ENCODE peak calls at places on chromosome 7, in eight cellular contexts. One of them, this sample, is unnamed.
A peak's percentile ranks its signal among the peaks of the same experiment; 100 is the strongest.

GRCh38 chr7:129741743-129742213 is 130.3 kb downstream of the NRF1 start:
- DNase-seq in sigmoid colon: no peak
- DNase-seq in stimulated activated CD8-positive, alpha-beta memory T cell treated with anti-CD3 and anti-CD28 coated beads, Interleukin-2, amount 100 ng/mL, for 1 hour: no peak
- DNase-seq in endothelial cell: no peak
- DNase-seq in Caki2: no peak
- DNase-seq in stimulated activated CD4-positive, alpha-beta T cell treated with anti-CD3 and anti-CD28 coated beads, Interleukin-1b, Interleukin-23, amount 100 ng/mL, for 1 hour: no peak
- DNase-seq in H4: no peak
- DNase-seq in A673: no peak
- DNase-seq in this sample: no peak

GRCh38 chr7:92831716-92832622 is 4.4 kb downstream of the CDK6 start:
- DNase-seq in sigmoid colon: no peak
- DNase-seq in stimulated activated CD8-positive, alpha-beta memory T cell treated with anti-CD3 and anti-CD28 coated beads, Interleukin-2, amount 100 ng/mL, for 1 hour: no peak
- DNase-seq in endothelial cell: no peak
- DNase-seq in Caki2: peak; percentile 82
- DNase-seq in stimulated activated CD4-positive, alpha-beta T cell treated with anti-CD3 and anti-CD28 coated beads, Interleukin-1b, Interleukin-23, amount 100 ng/mL, for 1 hour: no peak
- DNase-seq in H4: peak; percentile 83
- DNase-seq in A673: no peak
- DNase-seq in this sample: no peak

GRCh38 chr7:50552139-50552538 is 13.1 kb downstream of the DDC start:
- DNase-seq in sigmoid colon: peak; percentile 2
- DNase-seq in stimulated activated CD8-positive, alpha-beta memory T cell treated with anti-CD3 and anti-CD28 coated beads, Interleukin-2, amount 100 ng/mL, for 1 hour: no peak
- DNase-seq in endothelial cell: no peak
- DNase-seq in Caki2: no peak
- DNase-seq in stimulated activated CD4-positive, alpha-beta T cell treated with anti-CD3 and anti-CD28 coated beads, Interleukin-1b, Interleukin-23, amount 100 ng/mL, for 1 hour: no peak
- DNase-seq in H4: no peak
- DNase-seq in A673: no peak
- DNase-seq in this sample: no peak

GRCh38 chr7:99180067-99180650 is 27.8 kb downstream of the KPNA7 start:
- DNase-seq in sigmoid colon: no peak
- DNase-seq in stimulated activated CD8-positive, alpha-beta memory T cell treated with anti-CD3 and anti-CD28 coated beads, Interleukin-2, amount 100 ng/mL, for 1 hour: no peak
- DNase-seq in endothelial cell: no peak
- DNase-seq in Caki2: no peak
- DNase-seq in stimulated activated CD4-positive, alpha-beta T cell treated with anti-CD3 and anti-CD28 coated beads, Interleukin-1b, Interleukin-23, amount 100 ng/mL, for 1 hour: no peak
- DNase-seq in H4: no peak
- DNase-seq in A673: no peak
- DNase-seq in this sample: no peak

GRCh38 chr7:135385209-135385608 is 124.7 kb downstream of the CNOT4 start:
- DNase-seq in sigmoid colon: no peak
- DNase-seq in stimulated activated CD8-positive, alpha-beta memory T cell treated with anti-CD3 and anti-CD28 coated beads, Interleukin-2, amount 100 ng/mL, for 1 hour: no peak
- DNase-seq in endothelial cell: no peak
- DNase-seq in Caki2: no peak
- DNase-seq in stimulated activated CD4-positive, alpha-beta T cell treated with anti-CD3 and anti-CD28 coated beads, Interleukin-1b, Interleukin-23, amount 100 ng/mL, for 1 hour: no peak
- DNase-seq in H4: no peak
- DNase-seq in A673: peak; percentile 24
- DNase-seq in this sample: no peak

GRCh38 chr7:132030161-132030568 is 473.7 kb upstream of the PODXL start:
- DNase-seq in sigmoid colon: no peak
- DNase-seq in stimulated activated CD8-positive, alpha-beta memory T cell treated with anti-CD3 and anti-CD28 coated beads, Interleukin-2, amount 100 ng/mL, for 1 hour: no peak
- DNase-seq in endothelial cell: no peak
- DNase-seq in Caki2: no peak
- DNase-seq in stimulated activated CD4-positive, alpha-beta T cell treated with anti-CD3 and anti-CD28 coated beads, Interleukin-1b, Interleukin-23, amount 100 ng/mL, for 1 hour: no peak
- DNase-seq in H4: no peak
- DNase-seq in A673: peak; percentile 28
- DNase-seq in this sample: no peak

GRCh38 chr7:27167170-27167505 is 1.8 kb upstream of the HOXA9 start:
- DNase-seq in sigmoid colon: peak; percentile 77
- DNase-seq in stimulated activated CD8-positive, alpha-beta memory T cell treated with anti-CD3 and anti-CD28 coated beads, Interleukin-2, amount 100 ng/mL, for 1 hour: no peak
- DNase-seq in endothelial cell: no peak
- DNase-seq in Caki2: peak; percentile 65
- DNase-seq in stimulated activated CD4-positive, alpha-beta T cell treated with anti-CD3 and anti-CD28 coated beads, Interleukin-1b, Interleukin-23, amount 100 ng/mL, for 1 hour: no peak
- DNase-seq in H4: no peak
- DNase-seq in A673: no peak
- DNase-seq in this sample: no peak

GRCh38 chr7:24283559-24283899 is 461 bp upstream of the NPY start:
- DNase-seq in sigmoid colon: no peak
- DNase-seq in stimulated activated CD8-positive, alpha-beta memory T cell treated with anti-CD3 and anti-CD28 coated beads, Interleukin-2, amount 100 ng/mL, for 1 hour: no peak
- DNase-seq in endothelial cell: peak; percentile 6
- DNase-seq in Caki2: no peak
- DNase-seq in stimulated activated CD4-positive, alpha-beta T cell treated with anti-CD3 and anti-CD28 coated beads, Interleukin-1b, Interleukin-23, amount 100 ng/mL, for 1 hour: no peak
- DNase-seq in H4: no peak
- DNase-seq in A673: no peak
- DNase-seq in this sample: no peak

GRCh38 chr7:11192506-11192905 is 218.8 kb downstream of the PHF14 start:
- DNase-seq in sigmoid colon: no peak
- DNase-seq in stimulated activated CD8-positive, alpha-beta memory T cell treated with anti-CD3 and anti-CD28 coated beads, Interleukin-2, amount 100 ng/mL, for 1 hour: no peak
- DNase-seq in endothelial cell: no peak
- DNase-seq in Caki2: no peak
- DNase-seq in stimulated activated CD4-positive, alpha-beta T cell treated with anti-CD3 and anti-CD28 coated beads, Interleukin-1b, Interleukin-23, amount 100 ng/mL, for 1 hour: no peak
- DNase-seq in H4: no peak
- DNase-seq in A673: no peak
- DNase-seq in this sample: no peak

GRCh38 chr7:19051767-19052375 is 65.6 kb downstream of the TWIST1 start:
- DNase-seq in sigmoid colon: no peak
- DNase-seq in stimulated activated CD8-positive, alpha-beta memory T cell treated with anti-CD3 and anti-CD28 coated beads, Interleukin-2, amount 100 ng/mL, for 1 hour: no peak
- DNase-seq in endothelial cell: peak; percentile 33
- DNase-seq in Caki2: peak; percentile 3
- DNase-seq in stimulated activated CD4-positive, alpha-beta T cell treated with anti-CD3 and anti-CD28 coated beads, Interleukin-1b, Interleukin-23, amount 100 ng/mL, for 1 hour: no peak
- DNase-seq in H4: peak; percentile 61
- DNase-seq in A673: peak; percentile 65
- DNase-seq in this sample: no peak

GRCh38 chr7:2524808-2525140 is 5.2 kb downstream of the LFNG start:
- DNase-seq in sigmoid colon: no peak
- DNase-seq in stimulated activated CD8-positive, alpha-beta memory T cell treated with anti-CD3 and anti-CD28 coated beads, Interleukin-2, amount 100 ng/mL, for 1 hour: no peak
- DNase-seq in endothelial cell: no peak
- DNase-seq in Caki2: no peak
- DNase-seq in stimulated activated CD4-positive, alpha-beta T cell treated with anti-CD3 and anti-CD28 coated beads, Interleukin-1b, Interleukin-23, amount 100 ng/mL, for 1 hour: no peak
- DNase-seq in H4: no peak
- DNase-seq in A673: no peak
- DNase-seq in this sample: no peak

GRCh38 chr7:81267508-81267907 is 348.7 kb upstream of the SEMA3C start:
- DNase-seq in sigmoid colon: no peak
- DNase-seq in stimulated activated CD8-positive, alpha-beta memory T cell treated with anti-CD3 and anti-CD28 coated beads, Interleukin-2, amount 100 ng/mL, for 1 hour: no peak
- DNase-seq in endothelial cell: no peak
- DNase-seq in Caki2: peak; percentile 13
- DNase-seq in stimulated activated CD4-positive, alpha-beta T cell treated with anti-CD3 and anti-CD28 coated beads, Interleukin-1b, Interleukin-23, amount 100 ng/mL, for 1 hour: no peak
- DNase-seq in H4: peak; percentile 76
- DNase-seq in A673: no peak
- DNase-seq in this sample: no peak

GRCh38 chr7:90775383-90775965 is 179.4 kb downstream of the CDK14 start:
- DNase-seq in sigmoid colon: no peak
- DNase-seq in stimulated activated CD8-positive, alpha-beta memory T cell treated with anti-CD3 and anti-CD28 coated beads, Interleukin-2, amount 100 ng/mL, for 1 hour: no peak
- DNase-seq in endothelial cell: no peak
- DNase-seq in Caki2: no peak
- DNase-seq in stimulated activated CD4-positive, alpha-beta T cell treated with anti-CD3 and anti-CD28 coated beads, Interleukin-1b, Interleukin-23, amount 100 ng/mL, for 1 hour: no peak
- DNase-seq in H4: no peak
- DNase-seq in A673: no peak
- DNase-seq in this sample: no peak

GRCh38 chr7:86968618-86969017 is 90.8 kb downstream of the ELAPOR2 start:
- DNase-seq in sigmoid colon: peak; percentile 53
- DNase-seq in stimulated activated CD8-positive, alpha-beta memory T cell treated with anti-CD3 and anti-CD28 coated beads, Interleukin-2, amount 100 ng/mL, for 1 hour: no peak
- DNase-seq in endothelial cell: no peak
- DNase-seq in Caki2: no peak
- DNase-seq in stimulated activated CD4-positive, alpha-beta T cell treated with anti-CD3 and anti-CD28 coated beads, Interleukin-1b, Interleukin-23, amount 100 ng/mL, for 1 hour: no peak
- DNase-seq in H4: peak; percentile 34
- DNase-seq in A673: no peak
- DNase-seq in this sample: no peak

GRCh38 chr7:91519241-91520200 is 255.3 kb downstream of the FZD1 start:
- DNase-seq in sigmoid colon: no peak
- DNase-seq in stimulated activated CD8-positive, alpha-beta memory T cell treated with anti-CD3 and anti-CD28 coated beads, Interleukin-2, amount 100 ng/mL, for 1 hour: no peak
- DNase-seq in endothelial cell: no peak
- DNase-seq in Caki2: no peak
- DNase-seq in stimulated activated CD4-positive, alpha-beta T cell treated with anti-CD3 and anti-CD28 coated beads, Interleukin-1b, Interleukin-23, amount 100 ng/mL, for 1 hour: no peak
- DNase-seq in H4: no peak
- DNase-seq in A673: peak; percentile 51
- DNase-seq in this sample: no peak

GRCh38 chr7:131015131-131015954 is 281.3 kb upstream of the KLF14 start:
- DNase-seq in sigmoid colon: no peak
- DNase-seq in stimulated activated CD8-positive, alpha-beta memory T cell treated with anti-CD3 and anti-CD28 coated beads, Interleukin-2, amount 100 ng/mL, for 1 hour: no peak
- DNase-seq in endothelial cell: no peak
- DNase-seq in Caki2: no peak
- DNase-seq in stimulated activated CD4-positive, alpha-beta T cell treated with anti-CD3 and anti-CD28 coated beads, Interleukin-1b, Interleukin-23, amount 100 ng/mL, for 1 hour: no peak
- DNase-seq in H4: peak; percentile 83
- DNase-seq in A673: peak; percentile 68
- DNase-seq in this sample: no peak

GRCh38 chr7:121504478-121504877 is 108.4 kb upstream of the FAM3C start:
- DNase-seq in sigmoid colon: no peak
- DNase-seq in stimulated activated CD8-positive, alpha-beta memory T cell treated with anti-CD3 and anti-CD28 coated beads, Interleukin-2, amount 100 ng/mL, for 1 hour: no peak
- DNase-seq in endothelial cell: no peak
- DNase-seq in Caki2: peak; percentile 31
- DNase-seq in stimulated activated CD4-positive, alpha-beta T cell treated with anti-CD3 and anti-CD28 coated beads, Interleukin-1b, Interleukin-23, amount 100 ng/mL, for 1 hour: no peak
- DNase-seq in H4: peak; percentile 90
- DNase-seq in A673: peak; percentile 49
- DNase-seq in this sample: peak; percentile 76

GRCh38 chr7:124992881-124993562 is 63.4 kb upstream of the POT1 start:
- DNase-seq in sigmoid colon: no peak
- DNase-seq in stimulated activated CD8-positive, alpha-beta memory T cell treated with anti-CD3 and anti-CD28 coated beads, Interleukin-2, amount 100 ng/mL, for 1 hour: no peak
- DNase-seq in endothelial cell: no peak
- DNase-seq in Caki2: peak; percentile 56
- DNase-seq in stimulated activated CD4-positive, alpha-beta T cell treated with anti-CD3 and anti-CD28 coated beads, Interleukin-1b, Interleukin-23, amount 100 ng/mL, for 1 hour: no peak
- DNase-seq in H4: peak; percentile 91
- DNase-seq in A673: no peak
- DNase-seq in this sample: peak; percentile 67

GRCh38 chr7:157973971-157974677 is 613.5 kb downstream of the PTPRN2 start:
- DNase-seq in sigmoid colon: no peak
- DNase-seq in stimulated activated CD8-positive, alpha-beta memory T cell treated with anti-CD3 and anti-CD28 coated beads, Interleukin-2, amount 100 ng/mL, for 1 hour: no peak
- DNase-seq in endothelial cell: no peak
- DNase-seq in Caki2: no peak
- DNase-seq in stimulated activated CD4-positive, alpha-beta T cell treated with anti-CD3 and anti-CD28 coated beads, Interleukin-1b, Interleukin-23, amount 100 ng/mL, for 1 hour: no peak
- DNase-seq in H4: no peak
- DNase-seq in A673: no peak
- DNase-seq in this sample: no peak